ENCODE peak calls at places on chromosome 19, in eight cellular contexts. A is fibroblast of mammary gland; D is activated T-cell treated with anti-CD3 and anti-CD28 coated beads, Interleukin-2, amount 50 U/mL, for 72 hours; S is iPS DF 6.9; W is B cell; Y is fibroblast of lung; Q is heart right ventricle; Z is immature natural killer cell. H is an unnamed sample.
A peak's percentile ranks its signal among the peaks of the same experiment; 100 is the strongest.

GRCh38 chr19:39983695-39984302 is 12.8 kb downstream of the PSMC4 start:
- DNase-seq in W (no peak), D (no peak), Y (no peak), A (no peak), Q (no peak), S (no peak), Z (no peak), H (no peak)

GRCh38 chr19:42048992-42049391 is 21.0 kb downstream of the GRIK5 start:
- DNase-seq in Q (no peak), S (no peak), Y (no peak), W (no peak), Z (no peak), D (no peak), A (no peak), H (no peak)

GRCh38 chr19:48558018-48558684 is 6.2 kb downstream of the SULT2B1 start:
- DNase-seq in D (no peak), S (no peak), W (no peak), Y (peak; percentile 49), Z (no peak), A (peak; percentile 80), Q (peak; percentile 21), H (no peak)

GRCh38 chr19:13840751-13841338 is 36.1 kb upstream of the NANOS3 start:
- DNase-seq in Y (no peak), W (no peak), D (no peak), S (no peak), Z (no peak), A (no peak), Q (no peak), H (no peak)

GRCh38 chr19:39078436-39079200 is 5.5 kb upstream of the ACP7 start:
- DNase-seq in A (peak; percentile 96), W (no peak), D (no peak), Z (no peak), S (no peak), Q (no peak), Y (peak; percentile 89), H (no peak)

GRCh38 chr19:36201684-36202083 is 12.8 kb downstream of the ZNF565 start:
- DNase-seq in Y (no peak), A (peak; percentile 52), S (no peak), W (no peak), Z (no peak), Q (no peak), D (no peak), H (no peak)

GRCh38 chr19:11848594-11849263 is at the start of gene ZNF439:
- DNase-seq in Q (peak; percentile 91), W (peak; percentile 93), Y (peak; percentile 72), S (peak; percentile 11), A (peak; percentile 34), D (peak; percentile 90), Z (peak; percentile 84), H (peak; percentile 94)

GRCh38 chr19:47176627-47177090 is 46.0 kb downstream of the SAE1 start:
- DNase-seq in S (no peak), A (peak; percentile 89), Q (no peak), W (no peak), Y (peak; percentile 83), D (peak; percentile 51), Z (peak; percentile 56), H (no peak)

GRCh38 chr19:48405850-48406249 is 12.4 kb downstream of the GRIN2D start:
- DNase-seq in S (no peak), D (no peak), A (no peak), Q (no peak), Y (no peak), W (no peak), Z (no peak), H (no peak)

H was measured in body of pancreas.